ENCODE peak calls at places on chromosome 10, in six cellular contexts. One of them, this sample, is unnamed.

GRCh38 chr10:26052326-26052725 is 118.3 kb downstream of the MYO3A start:
- DNase-seq in BJ: no peak
- DNase-seq in left lobe of liver: no peak
- DNase-seq in astrocyte of the spinal cord: no peak
- DNase-seq in germinal center: no peak
- DNase-seq in naive thymus-derived CD8-positive, alpha-beta T cell: no peak
- DNase-seq in this sample: no peak

GRCh38 chr10:614341-614664 is 75.2 kb downstream of the DIP2C start:
- DNase-seq in BJ: no peak
- DNase-seq in left lobe of liver: no peak
- DNase-seq in astrocyte of the spinal cord: no peak
- DNase-seq in germinal center: no peak
- DNase-seq in naive thymus-derived CD8-positive, alpha-beta T cell: no peak
- DNase-seq in this sample: no peak

GRCh38 chr10:85594239-85594638 is 772.4 kb downstream of the GRID1 start:
- DNase-seq in BJ: no peak
- DNase-seq in left lobe of liver: no peak
- DNase-seq in astrocyte of the spinal cord: no peak
- DNase-seq in germinal center: no peak
- DNase-seq in naive thymus-derived CD8-positive, alpha-beta T cell: no peak
- DNase-seq in this sample: no peak

GRCh38 chr10:60426425-60426824 is 36.8 kb upstream of the ANK3 start:
- DNase-seq in BJ: peak
- DNase-seq in left lobe of liver: no peak
- DNase-seq in astrocyte of the spinal cord: peak
- DNase-seq in germinal center: no peak
- DNase-seq in naive thymus-derived CD8-positive, alpha-beta T cell: no peak
- DNase-seq in this sample: peak

GRCh38 chr10:101218423-101219136 is 10.7 kb downstream of the LBX1 start:
- DNase-seq in BJ: no peak
- DNase-seq in left lobe of liver: no peak
- DNase-seq in astrocyte of the spinal cord: no peak
- DNase-seq in germinal center: no peak
- DNase-seq in naive thymus-derived CD8-positive, alpha-beta T cell: no peak
- DNase-seq in this sample: no peak

GRCh38 chr10:45627412-45628048 is 45.0 kb downstream of the ZFAND4 start:
- DNase-seq in BJ: no peak
- DNase-seq in left lobe of liver: peak
- DNase-seq in astrocyte of the spinal cord: no peak
- DNase-seq in germinal center: no peak
- DNase-seq in naive thymus-derived CD8-positive, alpha-beta T cell: no peak
- DNase-seq in this sample: no peak

GRCh38 chr10:108801220-108801619 is 1122.1 kb downstream of the XPNPEP1 start:
- DNase-seq in BJ: no peak
- DNase-seq in left lobe of liver: no peak
- DNase-seq in astrocyte of the spinal cord: no peak
- DNase-seq in germinal center: no peak
- DNase-seq in naive thymus-derived CD8-positive, alpha-beta T cell: no peak
- DNase-seq in this sample: no peak

GRCh38 chr10:44382131-44382858 is 2.6 kb downstream of the CXCL12 start:
- DNase-seq in BJ: no peak
- DNase-seq in left lobe of liver: peak
- DNase-seq in astrocyte of the spinal cord: no peak
- DNase-seq in germinal center: no peak
- DNase-seq in naive thymus-derived CD8-positive, alpha-beta T cell: no peak
- DNase-seq in this sample: no peak

GRCh38 chr10:14478639-14479038 is 147.9 kb upstream of the FRMD4A start:
- DNase-seq in BJ: peak
- DNase-seq in left lobe of liver: peak
- DNase-seq in astrocyte of the spinal cord: peak
- DNase-seq in germinal center: no peak
- DNase-seq in naive thymus-derived CD8-positive, alpha-beta T cell: no peak
- DNase-seq in this sample: peak